ENCODE peak calls at places on chromosomes 11 and 22, in eight cellular contexts. N, G, D, T, C, E, B and V are unnamed samples.

GRCh38 chr22:35380013-35380412 is 883 bp upstream of the HMOX1 start:
- DNase-seq in G (no peak), E (no peak), D (peak), T (peak), N (no peak), B (no peak), C (no peak), V (no peak)

GRCh38 chr11:858993-859339 is 16.3 kb downstream of the TSPAN4 start:
- DNase-seq in B (no peak), N (no peak), G (no peak), D (no peak), C (no peak), E (no peak), T (no peak), V (no peak)

GRCh38 chr22:29208879-29209623 is 3.4 kb downstream of the EMID1 start:
- DNase-seq in G (no peak), D (no peak), C (no peak), T (no peak), N (no peak), B (no peak), E (no peak), V (no peak)

GRCh38 chr11:17430616-17431015 is 42.2 kb upstream of the KCNJ11 start:
- DNase-seq in D (no peak), E (no peak), T (no peak), C (no peak), G (no peak), N (no peak), B (no peak), V (no peak)

GRCh38 chr11:27282806-27283205 is 80.2 kb downstream of the CCDC34 start:
- DNase-seq in T (peak), G (no peak), D (peak), N (no peak), B (no peak), E (peak), C (no peak), V (no peak)

GRCh38 chr11:112255075-112255739 is 5.5 kb downstream of the PLET1 start:
- DNase-seq in B (no peak), C (no peak), N (no peak), G (no peak), D (peak), T (peak), E (no peak), V (no peak)

GRCh38 chr22:41315586-41315985 is 14.3 kb downstream of the ZC3H7B start:
- DNase-seq in D (no peak), T (no peak), N (no peak), E (no peak), G (no peak), C (no peak), B (no peak), V (no peak)

GRCh38 chr11:19577849-19578619 is 134.6 kb upstream of the NAV2 start:
- DNase-seq in B (no peak), E (peak), G (no peak), N (no peak), C (no peak), D (peak), T (peak), V (peak)

GRCh38 chr11:13016415-13016814 is 7.3 kb downstream of the RASSF10 start:
- DNase-seq in B (no peak), C (no peak), E (no peak), T (no peak), N (no peak), G (no peak), D (no peak), V (no peak)

GRCh38 chr11:607971-608659 is 7.6 kb downstream of the IRF7 start:
- DNase-seq in E (peak), N (no peak), B (no peak), C (no peak), T (no peak), D (no peak), G (no peak), V (no peak)

GRCh38 chr11:70603064-70603755 is 204.9 kb downstream of the CTTN start:
- DNase-seq in D (no peak), T (no peak), E (no peak), B (no peak), G (no peak), N (no peak), C (no peak), V (no peak)

GRCh38 chr11:135001581-135001980 is 589.5 kb upstream of the B3GAT1 start:
- DNase-seq in D (no peak), T (no peak), G (no peak), E (no peak), B (no peak), C (no peak), N (no peak), V (no peak)

GRCh38 chr11:102680945-102681344 is 24.6 kb downstream of the MMP27 start:
- DNase-seq in D (peak), T (peak), B (peak), C (no peak), G (no peak), N (peak), E (no peak), V (peak)

GRCh38 chr11:74373382-74373781 is 24.9 kb downstream of the PGM2L1 start:
- DNase-seq in C (no peak), D (peak), T (no peak), G (no peak), N (no peak), B (no peak), E (no peak), V (no peak)

DNA sequence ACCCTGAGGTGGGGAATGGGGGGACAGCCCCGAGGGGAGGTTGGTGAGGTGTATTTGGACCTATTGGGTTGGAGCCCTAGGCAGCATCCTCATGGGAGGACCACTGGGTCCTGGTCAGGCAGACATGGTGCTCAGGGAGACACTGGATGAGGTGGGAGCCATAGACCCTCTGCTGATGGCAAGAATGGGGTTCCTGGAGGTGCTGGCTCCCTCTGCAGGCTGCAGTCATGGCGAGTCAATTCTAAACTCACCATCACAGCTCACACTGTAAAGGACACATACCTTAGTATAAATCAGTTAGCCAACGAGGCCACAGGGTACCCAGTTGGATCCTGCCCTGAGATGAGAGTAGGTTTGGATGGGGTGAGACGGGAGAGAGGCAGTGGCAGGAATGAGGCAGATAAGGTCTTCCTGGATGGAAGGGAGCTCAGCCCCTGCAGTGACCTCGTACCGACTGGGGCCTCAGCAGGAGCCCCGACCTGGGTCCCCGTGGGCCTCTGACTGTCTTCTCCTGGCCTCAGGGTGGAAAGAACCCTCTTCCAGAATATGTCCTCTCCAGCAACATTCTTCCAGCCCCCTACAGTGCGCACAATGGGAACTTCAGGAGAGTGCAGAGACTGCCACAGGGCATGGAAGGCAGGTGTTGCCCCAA is 1.7 kb upstream of the GAB4 start:
- DNase-seq in T (no peak), G (no peak), B (no peak), E (no peak), N (no peak), D (no peak), C (no peak), V (no peak)
- TF ChIP-seq CTCF in T (no peak), G (no peak), B (peak), E (no peak), N (no peak), D (no peak), C (peak), V (no peak)

DNA sequence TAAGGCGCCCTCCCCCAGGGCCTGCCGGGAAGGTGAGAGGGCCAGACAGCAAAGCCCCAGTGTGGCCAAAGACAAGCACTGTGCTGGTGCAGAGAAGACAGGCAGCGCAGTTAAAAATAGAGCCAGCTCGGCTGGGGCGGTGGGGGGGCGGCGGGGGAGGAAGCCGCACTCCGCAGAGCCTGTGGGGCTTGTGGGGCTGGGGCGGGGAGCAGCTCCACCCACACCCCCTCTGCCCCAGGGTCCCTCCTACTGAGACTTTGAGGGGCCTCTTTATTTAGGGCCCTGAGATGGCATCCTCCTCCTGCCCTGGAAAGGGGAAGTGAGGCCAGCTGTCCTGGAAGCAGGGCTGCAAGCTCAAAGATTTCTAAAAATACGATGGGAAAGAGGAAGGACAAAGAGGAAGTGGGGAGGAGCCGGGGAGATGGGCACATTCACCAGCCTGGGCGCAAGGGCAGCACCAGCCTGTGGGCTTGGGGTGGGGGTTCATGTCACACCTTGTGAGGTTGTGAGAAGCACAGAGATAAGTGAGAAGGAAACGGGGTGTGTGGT is 2.6 kb downstream of the CYTH4 start:
- DNase-seq in N (peak), G (no peak), E (no peak), D (no peak), B (peak), C (peak), T (peak), V (no peak)
- H3K4me3 ChIP-seq in N (no peak), G (no peak), E (no peak), D (no peak), B (peak), C (peak), T (no peak), V (no peak)

GRCh38 chr11:3144296-3145205 is 20.6 kb downstream of the OSBPL5 start:
- DNase-seq in B (no peak), E (no peak), C (no peak), T (no peak), D (no peak), N (no peak), G (no peak), V (no peak)
- TF ChIP-seq CTCF in B (no peak), E (no peak), C (no peak), T (no peak), D (no peak), N (no peak), G (no peak), V (no peak)

GRCh38 chr11:3370268-3370870 is 8.6 kb downstream of the ZNF195 start:
- DNase-seq in E (no peak), T (no peak), G (no peak), B (no peak), D (no peak), C (no peak), N (no peak), V (no peak)

GRCh38 chr11:3368199-3368598 is 10.7 kb downstream of the ZNF195 start:
- DNase-seq in N (no peak), G (no peak), E (no peak), D (no peak), B (no peak), T (no peak), C (no peak), V (no peak)

GRCh38 chr11:3369366-3369765 is 9.6 kb downstream of the ZNF195 start:
- DNase-seq in C (no peak), D (no peak), N (no peak), B (no peak), G (no peak), T (no peak), E (no peak), V (no peak)

DNA sequence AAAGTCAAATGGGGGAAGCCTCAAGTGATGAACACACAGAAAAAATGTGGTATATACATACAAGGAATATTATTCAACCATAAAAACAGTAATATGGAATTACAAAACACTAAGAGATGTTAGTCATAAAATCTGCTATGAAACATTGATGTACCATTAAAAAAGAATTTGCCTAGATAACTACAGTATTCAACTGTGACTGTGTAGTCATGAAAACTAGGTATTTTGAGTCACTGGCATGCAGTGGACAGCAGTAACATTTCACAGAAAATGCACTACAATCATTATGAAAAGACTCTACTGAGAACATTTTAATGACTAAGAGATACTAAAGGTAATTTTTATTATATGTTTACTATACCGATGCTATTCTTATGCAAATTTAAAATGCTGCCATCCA is 11.7 kb downstream of the ZNF195 start:
- DNase-seq in N (no peak), T (no peak), C (no peak), B (no peak), D (no peak), E (no peak), G (no peak), V (no peak)
- H3K4me3 ChIP-seq in N (no peak), T (no peak), C (no peak), B (no peak), D (no peak), E (no peak), G (no peak), V (no peak)

DNA sequence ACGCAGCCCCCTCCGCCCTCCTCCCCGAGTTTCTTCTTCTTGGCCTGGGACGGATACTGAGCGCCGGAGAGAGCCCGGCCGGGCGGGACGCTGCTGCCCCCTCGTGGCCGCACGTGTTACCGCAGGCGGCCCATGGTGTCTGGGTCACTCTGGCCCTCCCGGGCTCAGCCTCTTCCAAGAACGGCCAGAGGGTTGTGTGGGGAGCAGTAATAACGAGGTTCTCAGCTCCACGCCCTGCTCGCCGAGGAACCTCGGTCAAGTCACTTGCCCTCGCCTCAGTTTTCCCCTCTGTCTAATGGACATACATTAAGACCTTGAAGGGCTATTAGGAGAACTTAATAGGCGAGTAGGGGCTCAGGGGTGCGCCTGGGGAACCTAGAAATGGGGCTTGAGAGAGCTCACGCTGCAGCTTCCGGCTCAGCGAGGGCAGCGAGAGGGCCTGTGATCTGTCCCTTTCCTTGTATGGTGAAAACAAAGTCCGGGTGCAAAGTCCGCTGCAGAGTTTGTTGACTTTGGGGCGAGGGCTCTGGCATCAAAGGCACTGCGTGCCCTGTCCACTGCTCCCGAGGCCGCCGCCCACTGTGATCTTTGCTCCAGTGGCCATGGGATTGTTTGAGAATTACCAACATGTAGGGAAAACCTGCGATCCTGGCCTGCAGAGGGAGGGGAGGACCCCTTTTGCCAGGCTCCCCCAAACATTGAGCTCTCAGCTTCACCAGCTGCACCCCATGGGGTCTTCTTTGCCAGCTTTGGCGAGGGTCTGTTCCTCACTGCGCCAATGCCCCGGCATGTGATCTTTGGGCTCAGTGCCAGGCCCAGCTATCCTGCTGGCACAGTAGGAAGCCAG is 14.4 kb upstream of the LRP5 start:
- DNase-seq in E (peak), N (peak), C (peak), D (peak), T (peak), B (no peak), G (peak), V (no peak)
- TF ChIP-seq CTCF in E (peak), N (no peak), C (peak), D (peak), T (peak), B (peak), G (peak), V (peak)

GRCh38 chr11:123429851-123430735 is at the start of gene GRAMD1B:
- DNase-seq in E (peak), C (peak), D (peak), G (peak), N (no peak), T (peak), B (peak), V (peak)

GRCh38 chr11:123434262-123434661 is 4.2 kb downstream of the GRAMD1B start:
- DNase-seq in B (no peak), C (peak), T (peak), G (no peak), E (no peak), D (peak), N (no peak), V (no peak)

GRCh38 chr11:123429336-123429735 is 733 bp upstream of the GRAMD1B start:
- DNase-seq in D (peak), T (peak), N (no peak), G (no peak), E (no peak), C (no peak), B (no peak), V (peak)

GRCh38 chr11:123430736-123431356 is 777 bp downstream of the GRAMD1B start:
- DNase-seq in G (no peak), E (peak), D (peak), T (peak), N (peak), B (peak), C (no peak), V (no peak)

GRCh38 chr11:123431619-123432018 is 1.6 kb downstream of the GRAMD1B start:
- DNase-seq in G (no peak), E (no peak), C (no peak), D (no peak), B (no peak), N (no peak), T (peak), V (no peak)
- H3K4me3 ChIP-seq in G (peak), E (no peak), C (no peak), D (peak), B (peak), N (no peak), T (peak), V (peak)

DNA sequence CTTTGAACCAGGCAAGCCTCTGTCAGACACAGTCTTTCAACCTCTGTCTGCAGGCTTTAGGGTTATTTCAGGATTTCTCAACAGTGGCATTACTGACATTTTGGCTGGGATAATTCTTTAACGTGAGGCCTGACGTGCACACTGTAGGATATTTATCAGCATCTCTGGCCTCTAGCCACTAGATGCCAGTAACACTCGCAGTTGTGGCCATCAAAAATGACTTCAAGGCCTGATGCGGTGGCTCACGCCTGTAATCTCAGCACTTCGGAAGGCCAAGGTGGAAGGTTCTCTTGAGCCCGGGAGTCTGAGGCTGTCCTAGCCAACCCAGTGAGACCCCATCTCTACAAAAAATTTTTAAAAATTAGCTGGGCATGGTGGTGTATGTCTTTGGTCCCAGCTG is 113.0 kb downstream of the CCDC81 start:
- DNase-seq in D (no peak), N (no peak), E (no peak), G (no peak), T (no peak), B (no peak), C (no peak), V (no peak)
- TF ChIP-seq CTCF in D (no peak), N (no peak), E (no peak), G (no peak), T (no peak), B (no peak), C (no peak), V (no peak)